ENCODE peak calls at places on chromosomes 6 and 20, in seven cellular contexts. W is T-helper 9 cell, V is amygdala, K is NCI-H510A treated with DMSO at 0.1 percent for 48 hours, A is breast epithelium, S is NCI-H1694, H is memory B cell. T is an unnamed sample.

GRCh38 chr20:36353740-36354139 is 47.6 kb downstream of the DLGAP4 start:
- DNase-seq in W (no peak), V (no peak), K (no peak), A (no peak), S (no peak), H (no peak), T (no peak)

GRCh38 chr6:79269877-79270276 is 35.4 kb upstream of the HMGN3 start:
- DNase-seq in W (no peak), V (no peak), K (no peak), A (peak), S (no peak), H (no peak), T (no peak)

GRCh38 chr6:28522594-28523557 is 2.8 kb upstream of the GPX5 start:
- DNase-seq in W (peak), V (no peak), K (no peak), A (no peak), S (no peak), H (no peak), T (no peak)

GRCh38 chr20:25282796-25283195 is 34.9 kb downstream of the PYGB start:
- DNase-seq in W (no peak), V (no peak), K (no peak), A (peak), S (no peak), H (no peak), T (peak)

GRCh38 chr6:40845588-40845987 is 193.4 kb downstream of the UNC5CL start:
- DNase-seq in W (peak), V (no peak), K (peak), A (no peak), S (peak), H (no peak), T (no peak)

GRCh38 chr6:139473239-139473701 is 98.8 kb upstream of the CITED2 start:
- DNase-seq in W (no peak), V (no peak), K (no peak), A (no peak), S (peak), H (no peak), T (peak)

GRCh38 chr6:98924647-98925046 is 23.1 kb downstream of the FBXL4 start:
- DNase-seq in W (no peak), V (no peak), K (no peak), A (no peak), S (no peak), H (no peak), T (no peak)

GRCh38 chr6:43150051-43150751 is 20.9 kb upstream of the SRF start:
- DNase-seq in W (no peak), V (no peak), K (no peak), A (no peak), S (no peak), H (no peak), T (no peak)

GRCh38 chr6:8492536-8493125 is 57.3 kb upstream of the SLC35B3 start:
- DNase-seq in W (no peak), V (no peak), K (no peak), A (no peak), S (no peak), H (no peak), T (no peak)

GRCh38 chr6:86683132-86683908 is 254.0 kb upstream of the HTR1E start:
- DNase-seq in W (no peak), V (no peak), K (no peak), A (no peak), S (no peak), H (no peak), T (no peak)

GRCh38 chr6:150366118-150366778 is 2.6 kb upstream of the IYD start:
- DNase-seq in W (no peak), V (no peak), K (no peak), A (no peak), S (no peak), H (no peak), T (no peak)

GRCh38 chr20:51578145-51578459 is 35.6 kb upstream of the NFATC2 start:
- DNase-seq in W (no peak), V (no peak), K (no peak), A (no peak), S (no peak), H (no peak), T (no peak)

GRCh38 chr6:44926556-44926955 is 401.6 kb upstream of the RUNX2 start:
- DNase-seq in W (no peak), V (no peak), K (peak), A (no peak), S (no peak), H (no peak), T (no peak)

GRCh38 chr6:155188707-155189496 is 74.9 kb upstream of the CLDN20 start:
- DNase-seq in W (no peak), V (no peak), K (no peak), A (no peak), S (no peak), H (no peak), T (no peak)

GRCh38 chr6:28250747-28251146 is 1.3 kb downstream of the ZKSCAN4 start:
- DNase-seq in W (no peak), V (no peak), K (no peak), A (no peak), S (no peak), H (no peak), T (no peak)

GRCh38 chr6:12543953-12544352 is 172.6 kb upstream of the PHACTR1 start:
- DNase-seq in W (no peak), V (no peak), K (no peak), A (no peak), S (no peak), H (no peak), T (no peak)

GRCh38 chr6:1424306-1424927 is 35.0 kb downstream of the FOXF2 start:
- DNase-seq in W (no peak), V (no peak), K (no peak), A (no peak), S (peak), H (no peak), T (no peak)

GRCh38 chr6:113936093-113936934 is 34.6 kb downstream of the HDAC2 start:
- DNase-seq in W (no peak), V (no peak), K (peak), A (no peak), S (peak), H (no peak), T (no peak)

GRCh38 chr6:106170030-106170791 is 84.1 kb downstream of the PRDM1 start:
- DNase-seq in W (no peak), V (no peak), K (no peak), A (no peak), S (no peak), H (no peak), T (no peak)

GRCh38 chr6:37602801-37603200 is 94.9 kb downstream of the MDGA1 start:
- DNase-seq in W (no peak), V (no peak), K (no peak), A (no peak), S (no peak), H (no peak), T (no peak)

GRCh38 chr6:17881085-17881883 is 106.2 kb downstream of the KIF13A start:
- DNase-seq in W (no peak), V (no peak), K (no peak), A (no peak), S (no peak), H (no peak), T (no peak)

GRCh38 chr6:57117801-57118200 is 27.8 kb downstream of the ZNF451 start:
- DNase-seq in W (no peak), V (no peak), K (no peak), A (no peak), S (no peak), H (no peak), T (no peak)

T was measured in omental fat pad.